ENCODE peak calls at places on chromosomes 12 and 14, in nine cellular contexts. Q, A, I, C, Z, M, U, L and V are unnamed samples.

GRCh38 chr14:69284170-69284569 is 24.2 kb downstream of the GALNT16 start:
- DNase-seq in M (no peak), I (no peak), A (no peak), Z (no peak), Q (no peak), L (no peak), C (no peak), U (peak; percentile 23), V (no peak)

GRCh38 chr12:19842116-19842515 is 402.8 kb downstream of the AEBP2 start:
- DNase-seq in I (no peak), Z (no peak), Q (no peak), L (no peak), M (no peak), U (no peak), C (no peak), A (no peak), V (no peak)

GRCh38 chr12:67991158-67991557 is 1.9 kb downstream of the IFNG-AS1 start:
- DNase-seq in U (no peak), I (no peak), Z (no peak), M (no peak), Q (no peak), A (no peak), C (no peak), L (no peak), V (no peak)

GRCh38 chr12:57242691-57243454 is 8.1 kb downstream of the STAC3 start:
- DNase-seq in C (peak; percentile 80), L (no peak), I (peak; percentile 93), U (peak; percentile 75), Z (peak; percentile 35), A (peak; percentile 56), M (no peak), Q (peak; percentile 96), V (no peak)

GRCh38 chr12:39188689-39189088 is 254.2 kb downstream of the KIF21A start:
- DNase-seq in L (no peak), I (no peak), A (no peak), Z (no peak), M (no peak), U (no peak), C (no peak), Q (no peak), V (no peak)

GRCh38 chr12:57896437-57897201 is 44.7 kb upstream of the ATP23 start:
- DNase-seq in Z (peak; percentile 64), I (peak; percentile 78), M (peak; percentile 88), L (peak; percentile 85), Q (peak; percentile 78), U (peak; percentile 91), C (peak; percentile 81), A (no peak), V (no peak)

GRCh38 chr14:104138891-104139459 is 588 bp downstream of the KIF26A start:
- DNase-seq in Q (no peak), M (peak; percentile 48), U (peak; percentile 55), Z (no peak), L (no peak), I (peak; percentile 47), A (no peak), C (no peak), V (no peak)

GRCh38 chr12:109334887-109335286 is 12.8 kb upstream of the MYO1H start:
- DNase-seq in A (no peak), U (no peak), Q (no peak), L (no peak), M (no peak), C (no peak), Z (no peak), I (no peak), V (no peak)

GRCh38 chr14:71140157-71140556 is 232.9 kb downstream of the PCNX1 start:
- DNase-seq in I (no peak), L (no peak), C (no peak), Q (no peak), U (no peak), Z (no peak), A (no peak), M (no peak), V (no peak)

GRCh38 chr12:19288603-19289244 is 150.6 kb upstream of the AEBP2 start:
- DNase-seq in C (peak; percentile 78), M (no peak), Q (peak; percentile 79), Z (peak; percentile 44), L (no peak), I (peak; percentile 37), A (peak; percentile 22), U (no peak), V (no peak)

GRCh38 chr14:49975799-49976198 is 82.9 kb downstream of the ARF6 start:
- DNase-seq in U (no peak), I (no peak), Q (no peak), Z (no peak), M (no peak), A (peak; percentile 47), L (no peak), C (no peak), V (no peak)

GRCh38 chr12:47797432-47797831 is 22.3 kb downstream of the HDAC7 start:
- DNase-seq in L (no peak), I (peak; percentile 54), A (no peak), Z (no peak), U (no peak), C (no peak), M (no peak), Q (peak; percentile 73), V (no peak)

GRCh38 chr14:99817331-99817730 is 24.1 kb downstream of the EML1 start:
- DNase-seq in I (no peak), C (no peak), M (no peak), L (no peak), Z (no peak), Q (no peak), A (no peak), U (no peak), V (no peak)
- H3K27me3 ChIP-seq in I (no peaks in the 10 kb centered on the region), C (no peaks in the 10 kb centered on the region), M (no peaks in the 10 kb centered on the region), L (no peaks in the 10 kb centered on the region), Z (peaks cover 5% of the 10 kb centered on the region), Q (no peaks in the 10 kb centered on the region), A (peaks cover 4% of the 10 kb centered on the region), U (no peaks in the 10 kb centered on the region), V (peaks cover 17% of the 10 kb centered on the region)

GRCh38 chr12:94873368-94874085 is 130.0 kb downstream of the NDUFA12 start:
- DNase-seq in M (no peak), L (no peak), Q (peak; percentile 73), C (peak; percentile 58), A (no peak), I (peak; percentile 85), Z (no peak), U (no peak), V (no peak)
- H3K4me3 ChIP-seq in M (peak overlapping the region; percentile 2), L (peak overlapping the region; percentile 65), Q (peak overlapping the region; percentile 80), C (peak overlapping the region; percentile 61), A (peak overlapping the region; percentile 59), I (peak overlapping the region; percentile 59), Z (peak overlapping the region; percentile 21), U (peak overlapping the region; percentile 48), V (peak overlapping the region; percentile 36)

DNA sequence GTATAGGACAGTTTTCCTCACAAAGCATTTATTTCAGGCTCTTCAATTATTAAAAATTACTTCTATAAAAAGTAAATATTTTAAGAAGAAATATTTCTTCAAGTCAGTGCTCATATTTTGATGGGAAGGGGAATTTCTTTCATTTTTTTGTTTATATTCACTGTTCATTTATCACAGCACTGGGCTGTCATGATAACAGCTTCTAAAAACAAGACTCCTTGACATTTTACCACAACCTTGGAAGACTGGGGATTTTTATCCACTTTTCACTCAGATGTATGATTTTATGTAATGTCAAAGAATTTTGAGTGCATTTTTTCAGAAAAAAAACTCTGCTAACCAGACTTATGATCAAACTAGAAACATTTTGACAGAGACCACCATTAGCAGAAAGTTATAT is 149.7 kb downstream of the PHLDA1 start:
- DNase-seq in U (no peak), A (no peak), C (no peak), I (no peak), L (no peak), Z (peak; percentile 43), M (no peak), Q (no peak), V (no peak)
- H3K27me3 ChIP-seq in U (no peaks in the 10 kb centered on the region), A (no peaks in the 10 kb centered on the region), C (no peaks in the 10 kb centered on the region), I (no peaks in the 10 kb centered on the region), L (no peaks in the 10 kb centered on the region), Z (no peaks in the 10 kb centered on the region), M (no peaks in the 10 kb centered on the region), Q (no peaks in the 10 kb centered on the region), V (no peaks in the 10 kb centered on the region)

GRCh38 chr12:4432878-4433820 is 12.5 kb downstream of the FGF6 start:
- DNase-seq in C (no peak), I (no peak), Q (no peak), A (no peak), U (no peak), M (no peak), Z (no peak), L (no peak), V (no peak)
- H3K4me3 ChIP-seq in C (no peak overlapping the region), I (no peak overlapping the region), Q (no peak overlapping the region), A (no peak overlapping the region), U (no peak overlapping the region), M (no peak overlapping the region), Z (no peak overlapping the region), L (no peak overlapping the region), V (no peak overlapping the region)

DNA sequence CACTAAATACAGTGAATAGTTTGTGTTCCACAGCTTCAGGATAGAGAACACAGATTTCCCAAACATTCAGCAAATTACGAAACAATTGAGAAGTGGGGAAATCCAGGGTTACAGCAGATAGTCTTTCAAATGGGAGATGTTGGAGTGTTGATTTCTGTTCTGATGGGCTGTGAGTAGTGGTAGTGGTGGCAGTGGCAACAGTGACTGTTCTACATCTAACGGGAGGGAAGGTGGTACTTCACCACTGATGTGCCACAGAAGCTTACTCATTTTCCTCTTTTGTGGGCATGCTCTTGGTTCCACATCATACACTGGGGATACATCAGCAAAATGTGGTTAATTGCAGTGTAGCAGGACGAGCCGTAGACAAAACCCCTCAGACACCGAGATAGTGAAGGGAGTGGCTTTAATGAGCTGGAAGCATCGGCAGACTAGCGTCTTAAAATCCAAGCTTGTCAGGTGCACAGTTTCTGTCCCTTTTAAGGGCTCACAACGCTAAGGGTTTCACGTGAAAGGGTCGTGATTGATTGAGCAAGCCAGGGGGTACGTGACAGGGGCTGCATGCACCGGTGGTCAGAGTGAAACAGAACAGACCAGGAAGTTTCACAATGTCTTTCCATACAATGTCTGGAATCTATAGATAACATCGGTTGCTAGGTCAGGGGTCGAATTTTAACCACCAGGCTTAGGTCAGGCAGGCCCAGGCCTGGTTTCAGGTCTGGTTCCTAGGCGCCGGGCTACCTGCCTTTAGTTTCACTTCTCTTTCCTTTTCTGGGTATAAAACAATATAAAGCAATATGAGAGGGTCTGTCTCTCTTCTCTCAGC is 330.6 kb upstream of the FBXO33 start:
- DNase-seq in I (no peak), M (no peak), A (no peak), Z (no peak), Q (no peak), L (no peak), U (no peak), C (peak; percentile 3), V (no peak)
- H3K27me3 ChIP-seq in I (no peaks in the 10 kb centered on the region), M (no peaks in the 10 kb centered on the region), A (no peaks in the 10 kb centered on the region), Z (no peaks in the 10 kb centered on the region), Q (no peaks in the 10 kb centered on the region), L (no peaks in the 10 kb centered on the region), U (no peaks in the 10 kb centered on the region), C (no peaks in the 10 kb centered on the region), V (no peaks in the 10 kb centered on the region)

DNA sequence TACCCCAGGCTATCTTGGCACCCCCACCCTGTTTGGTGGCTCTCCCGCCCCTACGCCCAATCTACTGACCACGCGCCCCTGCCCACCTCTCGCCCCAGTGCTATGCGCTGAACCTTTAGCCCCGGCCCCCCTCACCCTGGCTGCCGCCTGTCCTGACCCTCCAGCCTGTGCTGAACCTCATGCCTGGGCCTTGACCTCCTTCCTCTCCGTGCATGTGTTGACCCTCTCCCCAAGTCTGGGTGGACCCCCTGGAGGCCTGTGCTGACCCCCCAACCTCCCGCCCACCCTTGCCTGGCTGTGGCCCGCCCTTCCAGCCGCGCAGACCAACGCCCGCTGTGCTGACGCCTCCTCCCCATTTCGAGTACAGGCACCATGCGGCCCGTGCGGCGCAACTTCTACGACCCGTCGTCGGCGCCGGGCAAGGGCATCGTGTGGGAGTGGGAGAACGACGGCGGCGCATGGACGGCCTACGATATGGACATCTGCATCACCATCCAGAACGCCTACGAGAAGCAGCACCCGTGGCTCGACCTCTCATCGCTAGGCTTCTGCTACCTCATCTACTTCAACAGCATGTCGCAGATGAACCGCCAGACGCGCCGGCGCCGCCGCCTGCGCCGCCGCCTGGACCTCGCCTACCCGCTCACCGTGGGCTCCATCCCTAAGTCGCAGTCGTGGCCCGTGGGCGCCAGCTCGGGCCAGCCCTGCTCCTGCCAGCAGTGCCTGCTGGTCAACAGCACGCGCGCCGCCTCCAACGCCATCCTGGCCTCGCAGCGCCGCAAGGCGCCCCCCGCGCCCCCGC is 20.7 kb downstream of the DTX1 start:
- DNase-seq in A (no peak), I (peak; percentile 34), U (no peak), L (no peak), Q (peak; percentile 48), C (no peak), M (no peak), Z (no peak), V (no peak)
- H3K4me3 ChIP-seq in A (no peak overlapping the region), I (peak overlapping the region; percentile 49), U (no peak overlapping the region), L (no peak overlapping the region), Q (peak overlapping the region; percentile 64), C (no peak overlapping the region), M (no peak overlapping the region), Z (no peak overlapping the region), V (no peak overlapping the region)